ENCODE peak calls at places on chromosomes 1 and 21, in six cellular contexts. K is GM12878, V is K562, W is H1, Q is HepG2, L is GM12892. O is an unnamed sample.

GRCh38 chr1:51567653-51568052 is 48.6 kb upstream of the EPS15 start:
- DNase-seq in K (no peak), V (no peak), W (no peak), Q (no peak), L (no peak), O (no peak)

GRCh38 chr1:225820522-225821120 is 10.7 kb downstream of the EPHX1 start:
- DNase-seq in K (no peak), V (peak; percentile 12), W (no peak), Q (no peak), L (no peak), O (no peak)

GRCh38 chr1:175784826-175785225 is 41.4 kb upstream of the TNR start:
- DNase-seq in K (no peak), V (no peak), W (no peak), Q (no peak), L (no peak), O (no peak)

GRCh38 chr1:62401034-62401433 is 35.8 kb upstream of the USP1 start:
- DNase-seq in K (no peak), V (no peak), W (no peak), Q (no peak), L (no peak), O (no peak)

GRCh38 chr1:6599141-6599975 is 3.3 kb downstream of the KLHL21 start:
- DNase-seq in K (no peak), V (no peak), W (no peak), Q (no peak), L (no peak), O (no peak)

GRCh38 chr21:46082638-46083270 is 15.2 kb upstream of the COL6A2 start:
- DNase-seq in K (no peak), V (no peak), W (no peak), Q (no peak), L (no peak), O (no peak)

GRCh38 chr21:35366348-35367085 is 317.4 kb upstream of the RUNX1 start:
- DNase-seq in K (no peak), V (no peak), W (no peak), Q (no peak), L (no peak), O (no peak)

GRCh38 chr1:206921772-206922265 is at the start of gene FCMR:
- DNase-seq in K (peak; percentile 86), V (no peak), W (no peak), Q (peak; percentile 20), L (no peak), O (no peak)

GRCh38 chr21:44994581-44995171 is 54.8 kb downstream of the SLX9 start:
- DNase-seq in K (no peak), V (no peak), W (no peak), Q (no peak), L (no peak), O (no peak)

GRCh38 chr1:214014730-214015129 is 27.0 kb downstream of the PROX1 start:
- DNase-seq in K (no peak), V (no peak), W (no peak), Q (no peak), L (no peak), O (no peak)

GRCh38 chr1:214022229-214022791 is 34.5 kb downstream of the PROX1 start:
- DNase-seq in K (no peak), V (no peak), W (no peak), Q (no peak), L (no peak), O (no peak)

GRCh38 chr1:214019499-214019898 is 31.7 kb downstream of the PROX1 start:
- DNase-seq in K (no peak), V (no peak), W (no peak), Q (no peak), L (no peak), O (no peak)

GRCh38 chr1:214021321-214021720 is 33.5 kb downstream of the PROX1 start:
- DNase-seq in K (no peak), V (no peak), W (no peak), Q (no peak), L (no peak), O (no peak)

GRCh38 chr1:214018605-214019268 is 31.0 kb downstream of the PROX1 start:
- DNase-seq in K (peak; percentile 5), V (no peak), W (no peak), Q (no peak), L (peak; percentile 26), O (peak; percentile 5)
- TF ChIP-seq TAF1 in K (no peak), V (no peak), W (no peak), Q (no peak), L (no peak), O (no peak)

DNA sequence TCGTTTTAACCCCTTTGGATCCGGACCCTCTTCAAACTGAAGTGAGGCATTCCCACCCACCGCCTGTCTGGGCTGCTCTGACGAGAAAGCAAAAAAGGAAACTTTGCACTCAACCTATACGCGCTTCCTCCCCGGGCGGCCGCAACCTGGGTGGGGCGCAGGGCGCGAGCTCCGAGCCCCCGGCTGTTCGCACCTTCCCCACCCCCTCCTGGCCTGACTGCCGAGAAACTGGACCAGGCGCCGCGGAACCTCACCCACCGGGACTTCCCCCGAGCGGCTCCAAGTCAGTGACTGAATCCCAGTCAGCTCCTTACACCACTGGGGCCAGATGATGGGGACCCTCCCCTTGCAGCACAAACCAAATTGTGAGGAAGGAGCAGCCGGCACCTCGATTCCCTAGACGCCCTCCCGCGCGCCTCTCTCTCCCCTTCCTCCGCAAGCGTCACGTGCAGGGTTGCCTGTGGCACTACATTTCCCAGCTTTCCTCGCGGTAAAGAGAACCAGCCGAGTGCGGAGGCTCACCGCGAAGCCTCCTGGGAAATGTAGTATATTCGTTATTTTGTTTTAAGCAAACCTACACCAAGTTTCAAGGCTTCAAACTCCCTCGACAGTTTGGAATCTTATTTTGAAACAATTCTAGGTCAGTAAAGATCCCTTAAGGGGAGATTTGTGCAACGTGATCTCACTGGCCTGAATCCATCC is at the start of gene RAB29:
- DNase-seq in K (peak; percentile 57), V (peak; percentile 82), W (peak; percentile 38), Q (peak; percentile 59), L (peak; percentile 62), O (peak; percentile 57)
- TF ChIP-seq POLR2AphosphoS5 in K (peak; percentile 70), V (no peak), W (no peak), Q (peak; percentile 26), L (no peak), O (no peak)

GRCh38 chr1:53326088-53326597 is 1.7 kb downstream of the LRP8 start:
- DNase-seq in K (peak; percentile 73), V (peak; percentile 99), W (peak; percentile 83), Q (peak; percentile 91), L (peak; percentile 96), O (peak; percentile 98)
- TF ChIP-seq POLR2A in K (peak; percentile 83), V (peak; percentile 98), W (peak; percentile 76), Q (peak; percentile 93), L (peak; percentile 87), O (peak; percentile 78)

GRCh38 chr1:94335950-94336349 is 82.2 kb upstream of the ABCD3 start:
- DNase-seq in K (no peak), V (peak; percentile 27), W (no peak), Q (peak; percentile 90), L (no peak), O (no peak)

GRCh38 chr1:94332952-94333351 is 85.2 kb upstream of the ABCD3 start:
- DNase-seq in K (no peak), V (no peak), W (no peak), Q (peak; percentile 59), L (no peak), O (no peak)

GRCh38 chr1:94334156-94334555 is 84.0 kb upstream of the ABCD3 start:
- DNase-seq in K (no peak), V (no peak), W (no peak), Q (no peak), L (no peak), O (no peak)

GRCh38 chr1:94335447-94335846 is 82.7 kb upstream of the ABCD3 start:
- DNase-seq in K (no peak), V (no peak), W (no peak), Q (no peak), L (no peak), O (no peak)

DNA sequence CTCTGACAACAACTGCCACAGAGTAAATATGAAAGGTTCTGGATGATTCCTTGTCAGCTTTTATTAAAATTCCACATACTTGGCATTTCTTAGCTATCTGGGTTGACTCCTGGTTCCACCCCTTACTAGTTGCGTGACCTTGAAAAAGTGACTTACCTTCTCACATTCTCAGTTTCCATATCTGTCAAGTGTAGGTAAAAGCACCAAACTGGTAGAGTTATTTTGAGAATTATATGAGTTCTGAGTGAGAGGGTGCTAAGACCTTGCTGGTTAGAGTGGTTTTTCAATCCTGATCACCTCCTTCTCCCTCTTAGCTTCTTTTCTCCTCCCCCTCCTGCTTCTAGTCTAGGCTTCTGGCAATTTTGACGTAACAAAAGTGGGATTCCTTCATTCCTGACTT is 83.4 kb upstream of the ABCD3 start:
- DNase-seq in K (no peak), V (no peak), W (no peak), Q (no peak), L (no peak), O (no peak)
- TF ChIP-seq TAF1 in K (no peak), V (no peak), W (no peak), Q (no peak), L (no peak), O (no peak)

GRCh38 chr1:3856923-3857790 is at the start of the genes CEP104 and DFFB:
- DNase-seq in K (peak; percentile 91), V (peak; percentile 100), W (peak; percentile 94), Q (peak; percentile 98), L (peak; percentile 100), O (peak; percentile 100)
- TF ChIP-seq POLR2AphosphoS5 in K (peak; percentile 34), V (peak; percentile 42), W (no peak), Q (peak; percentile 75), L (no peak), O (no peak)

DNA sequence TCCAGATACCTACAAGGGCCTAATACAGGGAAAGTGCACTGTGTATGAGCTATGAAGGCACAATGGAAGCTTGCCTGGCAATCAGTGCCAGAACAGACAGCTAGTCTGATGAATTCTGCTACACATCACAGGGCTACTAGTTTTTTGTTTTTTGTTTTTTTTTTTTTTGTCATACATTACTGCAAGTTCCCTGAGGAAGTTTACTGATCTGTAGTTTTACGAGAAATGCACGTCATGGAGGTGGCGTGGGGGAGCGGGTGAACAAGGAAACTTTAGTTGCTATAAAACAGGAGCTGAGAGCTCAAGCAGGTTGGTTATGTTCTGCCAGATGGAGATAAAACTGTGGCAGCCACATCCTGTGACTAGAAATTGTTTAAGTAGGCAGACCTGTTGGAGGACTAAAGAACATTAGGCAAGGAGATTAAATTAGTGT is 17.7 kb downstream of the PTPRC start:
- DNase-seq in K (no peak), V (peak; percentile 49), W (no peak), Q (no peak), L (no peak), O (no peak)
- TF ChIP-seq POLR2A in K (no peak), V (no peak), W (no peak), Q (no peak), L (no peak), O (no peak)

GRCh38 chr1:245827306-245827705 is 672.5 kb downstream of the KIF26B start:
- DNase-seq in K (no peak), V (no peak), W (no peak), Q (no peak), L (no peak), O (no peak)
- TF ChIP-seq TAF1 in K (no peak), V (no peak), W (no peak), Q (no peak), L (no peak), O (no peak)

O was measured in GM12891.